ENCODE peak calls at places on chromosomes 4 and X, in seven cellular contexts. F is naive B cell; L is anterior cingulate cortex; U is NCI-H446 treated with DMSO at 0.1 percent for 48 hours; O is DMS79 treated with DMSO at 0.1 percent for 48 hours; I is AG04450; C is activated naive CD8-positive, alpha-beta T cell treated with anti-CD3 and anti-CD28 coated beads for 36 hours. W is an unnamed sample.

GRCh38 chrX:11113731-11114130 is 2.6 kb downstream of the HCCS start:
- DNase-seq in L (no peak), U (no peak), I (no peak), O (no peak), C (no peak), F (peak), W (no peak)

GRCh38 chr4:17168571-17168970 is 270.1 kb upstream of the LDB2 start:
- DNase-seq in I (peak), U (no peak), L (no peak), O (no peak), C (no peak), F (no peak), W (peak)

GRCh38 chr4:82739292-82740190 is 59.1 kb downstream of the SCD5 start:
- DNase-seq in L (peak), U (no peak), F (peak), C (peak), O (no peak), I (no peak), W (no peak)

GRCh38 chrX:46884799-46885198 is 27.4 kb upstream of the JADE3 start:
- DNase-seq in U (no peak), C (no peak), F (no peak), O (no peak), I (no peak), L (no peak), W (no peak)

GRCh38 chrX:71546879-71547278 is 14.0 kb downstream of the OGT start:
- DNase-seq in I (no peak), U (no peak), F (no peak), L (no peak), C (no peak), O (no peak), W (no peak)

GRCh38 chr4:54745031-54745770 is 87.4 kb downstream of the KIT start:
- DNase-seq in L (no peak), F (no peak), O (no peak), I (no peak), U (no peak), C (no peak), W (no peak)

GRCh38 chr4:134624365-134624764 is 422.8 kb upstream of the PABPC4L start:
- DNase-seq in C (no peak), U (no peak), L (no peak), O (no peak), F (no peak), I (no peak), W (no peak)

GRCh38 chr4:101005659-101006058 is 341.7 kb downstream of the PPP3CA start:
- DNase-seq in C (no peak), U (no peak), O (no peak), L (no peak), I (no peak), F (no peak), W (no peak)

GRCh38 chr4:35465096-35465495 is 779.2 kb downstream of the ARAP2 start:
- DNase-seq in L (no peak), F (no peak), O (no peak), C (no peak), U (no peak), I (no peak), W (no peak)

GRCh38 chrX:39821011-39821708 is 276.6 kb downstream of the BCOR start:
- DNase-seq in O (no peak), F (no peak), U (no peak), I (no peak), L (no peak), C (peak), W (no peak)

GRCh38 chrX:153775293-153775595 is 5.6 kb upstream of the SRPK3 start:
- DNase-seq in O (no peak), I (no peak), F (no peak), C (no peak), L (no peak), U (no peak), W (no peak)

GRCh38 chrX:10508891-10509290 is 111.5 kb downstream of the MID1 start:
- DNase-seq in C (no peak), F (no peak), L (no peak), O (no peak), U (no peak), I (no peak), W (no peak)

GRCh38 chrX:25021132-25021498 is 5.3 kb upstream of the ARX start:
- DNase-seq in F (no peak), L (no peak), I (no peak), U (no peak), C (no peak), O (no peak), W (no peak)

W was measured in GM04504.